ENCODE peak calls at places on chromosomes 13 and 19, in seven cellular contexts. X is NCI-H774; R is activated gamma-delta T cell treated with anti-CD3 and anti-CD28 coated beads, Interleukin-2, amount 50 U/mL, for 16 hours; M is aorta; P is astrocyte of the spinal cord; V is AG04450; S is NCI-H1930. D is an unnamed sample.

GRCh38 chr13:76764429-76764828 is 121.8 kb downstream of the KCTD12 start:
- DNase-seq in X (no peak), R (no peak), M (peak), P (peak), V (no peak), S (no peak), D (no peak)

GRCh38 chr13:52405767-52406494 is at the start of gene THSD1:
- DNase-seq in X (no peak), R (no peak), M (peak), P (peak), V (no peak), S (peak), D (no peak)

GRCh38 chr13:39866722-39867121 is 211.3 kb downstream of the COG6 start:
- DNase-seq in X (no peak), R (no peak), M (no peak), P (no peak), V (no peak), S (no peak), D (no peak)

GRCh38 chr19:45804140-45804958 is 10.8 kb downstream of the RSPH6A start:
- DNase-seq in X (no peak), R (no peak), M (peak), P (no peak), V (no peak), S (no peak), D (peak)

GRCh38 chr19:39918183-39918651 is 16.2 kb downstream of the FCGBP start:
- DNase-seq in X (no peak), R (no peak), M (no peak), P (no peak), V (no peak), S (no peak), D (no peak)

GRCh38 chr13:94419304-94419943 is 60.1 kb downstream of the DCT start:
- DNase-seq in X (no peak), R (peak), M (no peak), P (peak), V (peak), S (no peak), D (no peak)

GRCh38 chr19:8475005-8475404 is 27.4 kb downstream of the PRAM1 start:
- DNase-seq in X (no peak), R (no peak), M (no peak), P (no peak), V (no peak), S (no peak), D (no peak)

GRCh38 chr13:23161176-23161825 is 19.5 kb upstream of the SGCG start:
- DNase-seq in X (no peak), R (no peak), M (no peak), P (no peak), V (no peak), S (no peak), D (no peak)

GRCh38 chr13:30618938-30619289 is 1.2 kb downstream of the USPL1 start:
- DNase-seq in X (no peak), R (no peak), M (no peak), P (peak), V (no peak), S (no peak), D (no peak)

GRCh38 chr13:50969691-50970090 is 60.1 kb downstream of the RNASEH2B start:
- DNase-seq in X (no peak), R (no peak), M (no peak), P (peak), V (no peak), S (no peak), D (no peak)

GRCh38 chr19:10270616-10271394 is at the start of gene ICAM1:
- DNase-seq in X (no peak), R (peak), M (peak), P (peak), V (no peak), S (no peak), D (no peak)

GRCh38 chr19:10535613-10536012 is 8.1 kb upstream of the ATG4D start:
- DNase-seq in X (no peak), R (no peak), M (no peak), P (no peak), V (no peak), S (no peak), D (no peak)

GRCh38 chr13:113548171-113548641 is 36.3 kb upstream of the TFDP1 start:
- DNase-seq in X (no peak), R (no peak), M (peak), P (peak), V (no peak), S (no peak), D (peak)

GRCh38 chr19:35767288-35768081 is 7.9 kb upstream of the ARHGAP33 start:
- DNase-seq in X (no peak), R (no peak), M (peak), P (no peak), V (no peak), S (no peak), D (peak)

GRCh38 chr13:98879965-98880364 is 97.9 kb downstream of the DOCK9 start:
- DNase-seq in X (peak), R (no peak), M (no peak), P (no peak), V (no peak), S (no peak), D (no peak)

GRCh38 chr13:30314562-30314961 is 7.2 kb upstream of the KATNAL1 start:
- DNase-seq in X (no peak), R (no peak), M (no peak), P (no peak), V (no peak), S (no peak), D (no peak)

GRCh38 chr19:8468761-8469458 is 24.1 kb downstream of the HNRNPM start:
- DNase-seq in X (no peak), R (no peak), M (no peak), P (peak), V (peak), S (no peak), D (no peak)

GRCh38 chr19:40214936-40215335 is 3.2 kb downstream of the TTC9B start:
- DNase-seq in X (no peak), R (no peak), M (no peak), P (no peak), V (no peak), S (no peak), D (peak)

GRCh38 chr19:17553256-17553655 is 2.2 kb upstream of the COLGALT1 start:
- DNase-seq in X (no peak), R (no peak), M (no peak), P (peak), V (peak), S (no peak), D (no peak)

GRCh38 chr13:51328488-51328887 is 11.0 kb upstream of the SERPINE3 start:
- DNase-seq in X (no peak), R (no peak), M (no peak), P (no peak), V (no peak), S (no peak), D (no peak)

GRCh38 chr13:79749985-79750551 is 269.1 kb downstream of the NDFIP2 start:
- DNase-seq in X (no peak), R (no peak), M (no peak), P (peak), V (peak), S (no peak), D (no peak)